ENCODE peak calls at places on chromosome 7, in five cellular contexts. V is GM23248, P is GM18507, O is SHP77, H is frontal cortex. N is an unnamed sample.

GRCh38 chr7:2539031-2540028 is 16.0 kb downstream of the BRAT1 start:
- DNase-seq in P (no peak), H (no peak), O (no peak), V (no peak), N (no peak)

GRCh38 chr7:22629056-22629455 is 97.9 kb upstream of the IL6 start:
- DNase-seq in P (no peak), V (no peak), H (no peak), O (no peak), N (no peak)

GRCh38 chr7:132298782-132299181 is 277.5 kb downstream of the PLXNA4 start:
- DNase-seq in H (no peak), V (peak), P (no peak), O (peak), N (no peak)

GRCh38 chr7:94266278-94266677 is 128.4 kb upstream of the COL1A2 start:
- DNase-seq in H (no peak), V (peak), P (no peak), O (no peak), N (no peak)

GRCh38 chr7:91407942-91408341 is 143.7 kb downstream of the FZD1 start:
- DNase-seq in H (no peak), O (no peak), V (no peak), P (no peak), N (no peak)

GRCh38 chr7:43869898-43870240 is 552 bp upstream of the MRPS24 start:
- DNase-seq in O (no peak), P (no peak), V (peak), H (peak), N (no peak)

GRCh38 chr7:79822620-79823240 is 311.9 kb upstream of the GNAI1 start:
- DNase-seq in P (no peak), H (no peak), O (no peak), V (no peak), N (no peak)

GRCh38 chr7:132509667-132510066 is 66.6 kb downstream of the PLXNA4 start:
- DNase-seq in P (no peak), O (no peak), H (no peak), V (no peak), N (no peak)

GRCh38 chr7:98210513-98211220 is 572 bp upstream of the BHLHA15 start:
- DNase-seq in H (peak), P (no peak), V (peak), O (no peak), N (peak)

GRCh38 chr7:88218836-88219605 is 817 bp downstream of the SRI start:
- DNase-seq in P (no peak), H (peak), O (peak), V (peak), N (no peak)

GRCh38 chr7:17521437-17521836 is 223.0 kb downstream of the AHR start:
- DNase-seq in P (no peak), V (peak), O (no peak), H (no peak), N (no peak)

GRCh38 chr7:98148607-98149006 is 41.9 kb downstream of the LMTK2 start:
- DNase-seq in H (no peak), V (no peak), O (no peak), P (no peak), N (no peak)

GRCh38 chr7:45938626-45939302 is 17.7 kb upstream of the IGFBP3 start:
- DNase-seq in O (peak), V (no peak), P (no peak), H (no peak), N (no peak)

GRCh38 chr7:74493295-74493694 is 39.6 kb downstream of the GTF2IRD1 start:
- DNase-seq in P (no peak), V (no peak), O (no peak), H (no peak), N (no peak)

GRCh38 chr7:11130012-11130411 is 156.3 kb downstream of the PHF14 start:
- DNase-seq in V (no peak), O (no peak), P (no peak), H (no peak), N (no peak)

GRCh38 chr7:88615336-88615735 is 144.2 kb upstream of the ZNF804B start:
- DNase-seq in P (no peak), H (no peak), O (no peak), V (no peak), N (no peak)

GRCh38 chr7:98945852-98946251 is 67.5 kb downstream of the TRRAP start:
- DNase-seq in H (no peak), O (no peak), P (no peak), V (no peak), N (peak)

GRCh38 chr7:69025249-69025648 is 573.0 kb upstream of the AUTS2 start:
- DNase-seq in O (no peak), P (no peak), H (no peak), V (no peak), N (no peak)

GRCh38 chr7:140192176-140192575 is 15.4 kb upstream of the KDM7A start:
- DNase-seq in H (no peak), O (no peak), P (no peak), V (no peak), N (no peak)

GRCh38 chr7:98826811-98827231 is 43.0 kb downstream of the TMEM130 start:
- DNase-seq in V (peak), H (no peak), P (no peak), O (no peak), N (no peak)

GRCh38 chr7:5595545-5596045 is 172.0 kb upstream of the TNRC18 start:
- DNase-seq in H (no peak), P (no peak), O (no peak), V (peak), N (no peak)

GRCh38 chr7:150451097-150451793 is 815 bp downstream of the GIMAP8 start:
- DNase-seq in O (no peak), P (no peak), H (no peak), V (no peak), N (peak)

GRCh38 chr7:114082934-114083647 is 164.3 kb upstream of the PPP1R3A start:
- DNase-seq in O (no peak), H (no peak), V (peak), P (no peak), N (no peak)

GRCh38 chr7:88311675-88312036 is 5.0 kb upstream of the STEAP4 start:
- DNase-seq in O (peak), H (no peak), P (no peak), V (no peak), N (no peak)

GRCh38 chr7:47335071-47335470 is 246.8 kb downstream of the TNS3 start:
- DNase-seq in P (no peak), H (no peak), V (no peak), O (no peak), N (no peak)